ENCODE peak calls at places on chromosome 2, in six cellular contexts. One of them, this sample, is unnamed.

GRCh38 chr2:129267559-129267958 is 711.9 kb upstream of the RAB6C start:
- DNase-seq in hepatocyte: no peak
- DNase-seq in CD4-positive, CD25-positive, alpha-beta regulatory T cell: no peak
- DNase-seq in fibroblast of lung: no peak
- DNase-seq in neuronal stem cell: no peak
- DNase-seq in tibial artery: no peak
- DNase-seq in this sample: no peak

GRCh38 chr2:3078684-3079083 is 298.9 kb downstream of the EIPR1 start:
- DNase-seq in tibial artery: no peak
- DNase-seq in hepatocyte: no peak
- DNase-seq in neuronal stem cell: no peak
- DNase-seq in fibroblast of lung: no peak
- DNase-seq in CD4-positive, CD25-positive, alpha-beta regulatory T cell: no peak
- DNase-seq in this sample: peak

GRCh38 chr2:170462433-170463205 is 252.5 kb upstream of the SP5 start:
- DNase-seq in fibroblast of lung: no peak
- DNase-seq in CD4-positive, CD25-positive, alpha-beta regulatory T cell: no peak
- DNase-seq in tibial artery: no peak
- DNase-seq in hepatocyte: peak
- DNase-seq in neuronal stem cell: no peak
- DNase-seq in this sample: no peak

GRCh38 chr2:140714586-140714985 is 1416.2 kb downstream of the LRP1B start:
- DNase-seq in hepatocyte: no peak
- DNase-seq in tibial artery: no peak
- DNase-seq in neuronal stem cell: no peak
- DNase-seq in fibroblast of lung: no peak
- DNase-seq in CD4-positive, CD25-positive, alpha-beta regulatory T cell: no peak
- DNase-seq in this sample: no peak

GRCh38 chr2:25276569-25277465 is 64.9 kb downstream of the DNMT3A start:
- DNase-seq in fibroblast of lung: peak
- DNase-seq in neuronal stem cell: no peak
- DNase-seq in tibial artery: peak
- DNase-seq in hepatocyte: peak
- DNase-seq in CD4-positive, CD25-positive, alpha-beta regulatory T cell: peak
- DNase-seq in this sample: peak

GRCh38 chr2:188353282-188353681 is 61.6 kb downstream of the GULP1 start:
- DNase-seq in tibial artery: no peak
- DNase-seq in CD4-positive, CD25-positive, alpha-beta regulatory T cell: no peak
- DNase-seq in fibroblast of lung: no peak
- DNase-seq in neuronal stem cell: no peak
- DNase-seq in hepatocyte: no peak
- DNase-seq in this sample: no peak

GRCh38 chr2:54206596-54206995 is 49.4 kb downstream of the TSPYL6 start:
- DNase-seq in tibial artery: no peak
- DNase-seq in fibroblast of lung: peak
- DNase-seq in CD4-positive, CD25-positive, alpha-beta regulatory T cell: peak
- DNase-seq in neuronal stem cell: no peak
- DNase-seq in hepatocyte: peak
- DNase-seq in this sample: peak

GRCh38 chr2:186307871-186308270 is 178.2 kb upstream of the ZC3H15 start:
- DNase-seq in CD4-positive, CD25-positive, alpha-beta regulatory T cell: no peak
- DNase-seq in tibial artery: no peak
- DNase-seq in fibroblast of lung: no peak
- DNase-seq in neuronal stem cell: no peak
- DNase-seq in hepatocyte: no peak
- DNase-seq in this sample: no peak

GRCh38 chr2:202269585-202269984 is 4.0 kb downstream of the NOP58 start:
- DNase-seq in fibroblast of lung: no peak
- DNase-seq in CD4-positive, CD25-positive, alpha-beta regulatory T cell: peak
- DNase-seq in hepatocyte: no peak
- DNase-seq in neuronal stem cell: no peak
- DNase-seq in tibial artery: no peak
- DNase-seq in this sample: no peak

GRCh38 chr2:105388971-105389381 is 9.9 kb downstream of the FHL2 start:
- DNase-seq in fibroblast of lung: peak
- DNase-seq in CD4-positive, CD25-positive, alpha-beta regulatory T cell: no peak
- DNase-seq in hepatocyte: no peak
- DNase-seq in neuronal stem cell: no peak
- DNase-seq in tibial artery: no peak
- DNase-seq in this sample: no peak

GRCh38 chr2:105391763-105392662 is 6.8 kb downstream of the FHL2 start:
- DNase-seq in CD4-positive, CD25-positive, alpha-beta regulatory T cell: no peak
- DNase-seq in fibroblast of lung: peak
- DNase-seq in neuronal stem cell: no peak
- DNase-seq in tibial artery: no peak
- DNase-seq in hepatocyte: no peak
- DNase-seq in this sample: no peak

GRCh38 chr2:105393373-105394055 is 5.3 kb downstream of the FHL2 start:
- DNase-seq in tibial artery: no peak
- DNase-seq in hepatocyte: no peak
- DNase-seq in fibroblast of lung: peak
- DNase-seq in CD4-positive, CD25-positive, alpha-beta regulatory T cell: no peak
- DNase-seq in neuronal stem cell: no peak
- DNase-seq in this sample: no peak

GRCh38 chr2:105391058-105391627 is 7.7 kb downstream of the FHL2 start:
- DNase-seq in neuronal stem cell: no peak
- DNase-seq in hepatocyte: no peak
- DNase-seq in tibial artery: no peak
- DNase-seq in CD4-positive, CD25-positive, alpha-beta regulatory T cell: no peak
- DNase-seq in fibroblast of lung: peak
- DNase-seq in this sample: no peak

GRCh38 chr2:105390454-105390853 is 8.4 kb downstream of the FHL2 start:
- DNase-seq in fibroblast of lung: no peak
- DNase-seq in neuronal stem cell: no peak
- DNase-seq in hepatocyte: no peak
- DNase-seq in CD4-positive, CD25-positive, alpha-beta regulatory T cell: no peak
- DNase-seq in tibial artery: peak
- DNase-seq in this sample: no peak
- H3K27ac ChIP-seq in fibroblast of lung: peak
- H3K27ac ChIP-seq in neuronal stem cell: no peak
- H3K27ac ChIP-seq in hepatocyte: peak
- H3K27ac ChIP-seq in CD4-positive, CD25-positive, alpha-beta regulatory T cell: no peak
- H3K27ac ChIP-seq in tibial artery: no peak
- H3K27ac ChIP-seq in this sample: peak

GRCh38 chr2:36382472-36382871 is 26.9 kb downstream of the CRIM1 start:
- DNase-seq in hepatocyte: no peak
- DNase-seq in neuronal stem cell: no peak
- DNase-seq in fibroblast of lung: no peak
- DNase-seq in tibial artery: no peak
- DNase-seq in CD4-positive, CD25-positive, alpha-beta regulatory T cell: no peak
- DNase-seq in this sample: no peak

GRCh38 chr2:36376992-36377738 is 21.6 kb downstream of the CRIM1 start:
- DNase-seq in CD4-positive, CD25-positive, alpha-beta regulatory T cell: no peak
- DNase-seq in neuronal stem cell: no peak
- DNase-seq in hepatocyte: no peak
- DNase-seq in fibroblast of lung: peak
- DNase-seq in tibial artery: no peak
- DNase-seq in this sample: peak

GRCh38 chr2:36379710-36380448 is 24.3 kb downstream of the CRIM1 start:
- DNase-seq in tibial artery: no peak
- DNase-seq in fibroblast of lung: peak
- DNase-seq in CD4-positive, CD25-positive, alpha-beta regulatory T cell: no peak
- DNase-seq in hepatocyte: no peak
- DNase-seq in neuronal stem cell: no peak
- DNase-seq in this sample: no peak

GRCh38 chr2:36381965-36382364 is 26.4 kb downstream of the CRIM1 start:
- DNase-seq in CD4-positive, CD25-positive, alpha-beta regulatory T cell: no peak
- DNase-seq in fibroblast of lung: no peak
- DNase-seq in hepatocyte: no peak
- DNase-seq in tibial artery: no peak
- DNase-seq in neuronal stem cell: no peak
- DNase-seq in this sample: no peak

GRCh38 chr2:36380624-36381481 is 25.3 kb downstream of the CRIM1 start:
- DNase-seq in neuronal stem cell: peak
- DNase-seq in tibial artery: peak
- DNase-seq in CD4-positive, CD25-positive, alpha-beta regulatory T cell: no peak
- DNase-seq in fibroblast of lung: no peak
- DNase-seq in hepatocyte: peak
- DNase-seq in this sample: no peak
- H3K27ac ChIP-seq in neuronal stem cell: no peak
- H3K27ac ChIP-seq in tibial artery: peak
- H3K27ac ChIP-seq in CD4-positive, CD25-positive, alpha-beta regulatory T cell: no peak
- H3K27ac ChIP-seq in fibroblast of lung: peak
- H3K27ac ChIP-seq in hepatocyte: no peak
- H3K27ac ChIP-seq in this sample: no peak

GRCh38 chr2:165369131-165369935 is 100.2 kb upstream of the CSRNP3 start:
- DNase-seq in tibial artery: no peak
- DNase-seq in hepatocyte: peak
- DNase-seq in fibroblast of lung: peak
- DNase-seq in neuronal stem cell: peak
- DNase-seq in CD4-positive, CD25-positive, alpha-beta regulatory T cell: no peak
- DNase-seq in this sample: no peak

GRCh38 chr2:165369936-165370296 is 99.6 kb upstream of the CSRNP3 start:
- DNase-seq in fibroblast of lung: no peak
- DNase-seq in hepatocyte: no peak
- DNase-seq in CD4-positive, CD25-positive, alpha-beta regulatory T cell: no peak
- DNase-seq in tibial artery: no peak
- DNase-seq in neuronal stem cell: no peak
- DNase-seq in this sample: no peak

GRCh38 chr2:165376571-165376975 is 92.9 kb upstream of the CSRNP3 start:
- DNase-seq in neuronal stem cell: no peak
- DNase-seq in tibial artery: no peak
- DNase-seq in fibroblast of lung: no peak
- DNase-seq in CD4-positive, CD25-positive, alpha-beta regulatory T cell: no peak
- DNase-seq in hepatocyte: no peak
- DNase-seq in this sample: no peak

GRCh38 chr2:165371356-165371755 is 98.1 kb upstream of the CSRNP3 start:
- DNase-seq in hepatocyte: no peak
- DNase-seq in tibial artery: no peak
- DNase-seq in fibroblast of lung: no peak
- DNase-seq in CD4-positive, CD25-positive, alpha-beta regulatory T cell: no peak
- DNase-seq in neuronal stem cell: no peak
- DNase-seq in this sample: no peak

GRCh38 chr2:165373322-165374025 is 96.0 kb upstream of the CSRNP3 start:
- DNase-seq in CD4-positive, CD25-positive, alpha-beta regulatory T cell: no peak
- DNase-seq in hepatocyte: no peak
- DNase-seq in fibroblast of lung: no peak
- DNase-seq in neuronal stem cell: no peak
- DNase-seq in tibial artery: no peak
- DNase-seq in this sample: no peak
- H3K27ac ChIP-seq in CD4-positive, CD25-positive, alpha-beta regulatory T cell: no peak
- H3K27ac ChIP-seq in hepatocyte: peak
- H3K27ac ChIP-seq in fibroblast of lung: no peak
- H3K27ac ChIP-seq in neuronal stem cell: no peak
- H3K27ac ChIP-seq in tibial artery: no peak
- H3K27ac ChIP-seq in this sample: no peak

GRCh38 chr2:241099246-241099645 is 2.8 kb downstream of the MTERF4 start:
- DNase-seq in neuronal stem cell: no peak
- DNase-seq in CD4-positive, CD25-positive, alpha-beta regulatory T cell: no peak
- DNase-seq in hepatocyte: no peak
- DNase-seq in tibial artery: no peak
- DNase-seq in fibroblast of lung: no peak
- DNase-seq in this sample: no peak

GRCh38 chr2:241095594-241096290 is 6.3 kb downstream of the MTERF4 start:
- DNase-seq in hepatocyte: no peak
- DNase-seq in tibial artery: no peak
- DNase-seq in fibroblast of lung: no peak
- DNase-seq in CD4-positive, CD25-positive, alpha-beta regulatory T cell: peak
- DNase-seq in neuronal stem cell: no peak
- DNase-seq in this sample: no peak

GRCh38 chr2:241094172-241094571 is 7.9 kb downstream of the MTERF4 start:
- DNase-seq in hepatocyte: no peak
- DNase-seq in tibial artery: no peak
- DNase-seq in CD4-positive, CD25-positive, alpha-beta regulatory T cell: no peak
- DNase-seq in neuronal stem cell: no peak
- DNase-seq in fibroblast of lung: no peak
- DNase-seq in this sample: no peak

GRCh38 chr2:241094924-241095420 is 7.1 kb downstream of the MTERF4 start:
- DNase-seq in neuronal stem cell: no peak
- DNase-seq in tibial artery: no peak
- DNase-seq in fibroblast of lung: no peak
- DNase-seq in CD4-positive, CD25-positive, alpha-beta regulatory T cell: no peak
- DNase-seq in hepatocyte: no peak
- DNase-seq in this sample: no peak

DNA sequence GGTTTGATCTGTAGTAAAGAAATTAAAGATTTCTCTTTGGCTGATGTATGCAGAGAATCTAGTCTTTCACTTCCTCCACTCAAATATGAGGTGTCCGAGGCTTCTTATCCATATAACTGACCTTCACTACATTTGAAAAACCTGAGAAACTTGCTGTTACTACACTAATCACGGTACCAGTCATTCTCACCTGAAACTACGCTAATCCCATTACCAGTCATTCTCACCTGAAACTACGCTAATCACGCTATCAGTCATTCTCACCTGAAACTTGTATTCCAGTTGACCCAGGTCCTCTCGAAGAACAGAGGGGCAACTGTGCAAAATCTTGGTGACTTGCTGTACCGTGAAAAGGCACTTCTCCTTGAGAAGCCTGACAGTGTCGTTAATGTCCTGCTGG is 5.1 kb downstream of the MTERF4 start:
- DNase-seq in fibroblast of lung: no peak
- DNase-seq in hepatocyte: no peak
- DNase-seq in CD4-positive, CD25-positive, alpha-beta regulatory T cell: no peak
- DNase-seq in neuronal stem cell: no peak
- DNase-seq in tibial artery: no peak
- DNase-seq in this sample: no peak
- H3K27ac ChIP-seq in fibroblast of lung: no peak
- H3K27ac ChIP-seq in hepatocyte: no peak
- H3K27ac ChIP-seq in CD4-positive, CD25-positive, alpha-beta regulatory T cell: peak
- H3K27ac ChIP-seq in neuronal stem cell: no peak
- H3K27ac ChIP-seq in tibial artery: no peak
- H3K27ac ChIP-seq in this sample: no peak

DNA sequence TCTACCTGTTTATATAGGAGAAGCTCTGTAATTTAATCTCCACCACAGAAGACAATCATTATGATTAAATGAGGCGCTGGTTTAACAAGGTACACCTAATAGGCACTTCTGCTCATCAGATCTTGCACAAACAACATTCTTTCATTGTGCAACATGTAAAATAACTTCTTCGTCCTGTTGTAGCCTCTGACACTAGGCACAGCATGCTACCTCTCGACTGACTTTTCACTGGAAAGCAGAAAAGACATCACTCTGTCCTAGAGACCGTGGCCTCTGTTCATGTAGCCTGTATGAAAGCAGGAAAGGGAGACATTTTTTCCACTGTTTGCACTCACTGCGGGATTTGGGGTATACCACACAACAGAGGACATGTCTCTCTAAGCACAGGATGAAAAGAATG is 316.5 kb downstream of the IRS1 start:
- DNase-seq in CD4-positive, CD25-positive, alpha-beta regulatory T cell: no peak
- DNase-seq in fibroblast of lung: peak
- DNase-seq in tibial artery: no peak
- DNase-seq in neuronal stem cell: peak
- DNase-seq in hepatocyte: no peak
- DNase-seq in this sample: no peak
- H3K27ac ChIP-seq in CD4-positive, CD25-positive, alpha-beta regulatory T cell: no peak
- H3K27ac ChIP-seq in fibroblast of lung: no peak
- H3K27ac ChIP-seq in tibial artery: no peak
- H3K27ac ChIP-seq in neuronal stem cell: peak
- H3K27ac ChIP-seq in hepatocyte: peak
- H3K27ac ChIP-seq in this sample: no peak

This sample was measured in cardiac muscle cell.